ENCODE peak calls at places on chromosomes 12 and 14, in ten cellular contexts. H, B, G, M, C, T, Y, L, F and O are unnamed samples.

GRCh38 chr12:12365931-12366431 is 9.1 kb downstream of the BORCS5 start:
- DNase-seq in H (no peak), B (no peak), G (peak; percentile 36), M (peak; percentile 57), C (no peak), T (no peak), Y (no peak), L (no peak), F (no peak), O (no peak)

GRCh38 chr14:55372423-55372822 is 39.2 kb downstream of the ATG14 start:
- DNase-seq in H (no peak), B (no peak), G (no peak), M (no peak), C (no peak), T (no peak), Y (no peak), L (no peak), F (no peak), O (no peak)

GRCh38 chr12:52628111-52628507 is 9.8 kb upstream of the KRT73 start:
- DNase-seq in H (no peak), B (no peak), G (no peak), M (no peak), C (no peak), T (no peak), Y (no peak), L (no peak), F (no peak), O (no peak)

GRCh38 chr14:35333797-35334743 is 41.9 kb downstream of the PSMA6 start:
- DNase-seq in H (no peak), B (no peak), G (no peak), M (no peak), C (no peak), T (no peak), Y (no peak), L (no peak), F (peak; percentile 21), O (no peak)

GRCh38 chr12:24742378-24742777 is 206.5 kb downstream of the BCAT1 start:
- DNase-seq in H (no peak), B (no peak), G (peak; percentile 26), M (no peak), C (no peak), T (no peak), Y (no peak), L (peak; percentile 18), F (no peak), O (no peak)

GRCh38 chr14:39289523-39289922 is 55.8 kb downstream of the MIA2 start:
- DNase-seq in H (no peak), B (no peak), G (no peak), M (no peak), C (no peak), T (no peak), Y (no peak), L (no peak), F (no peak), O (no peak)

GRCh38 chr12:119288559-119288958 is 46.0 kb upstream of the CCDC60 start:
- DNase-seq in H (no peak), B (no peak), G (no peak), M (no peak), C (no peak), T (no peak), Y (no peak), L (no peak), F (no peak), O (no peak)

GRCh38 chr12:55058776-55059175 is 39.0 kb downstream of the NEUROD4 start:
- DNase-seq in H (no peak), B (no peak), G (no peak), M (no peak), C (no peak), T (no peak), Y (no peak), L (no peak), F (no peak), O (no peak)

GRCh38 chr12:112214064-112214463 is 88.7 kb downstream of the TRAFD1 start:
- DNase-seq in H (no peak), B (no peak), G (no peak), M (no peak), C (no peak), T (no peak), Y (no peak), L (no peak), F (no peak), O (no peak)

GRCh38 chr12:68334136-68334535 is 2.0 kb upstream of the MDM1 start:
- DNase-seq in H (no peak), B (no peak), G (no peak), M (peak; percentile 12), C (no peak), T (no peak), Y (peak; percentile 12), L (peak; percentile 25), F (no peak), O (no peak)

GRCh38 chr12:79373896-79374499 is 316.8 kb downstream of the PAWR start:
- DNase-seq in H (peak; percentile 55), B (no peak), G (no peak), M (peak; percentile 41), C (no peak), T (peak; percentile 13), Y (no peak), L (no peak), F (no peak), O (no peak)

GRCh38 chr14:54186821-54187365 is 209.9 kb upstream of the CDKN3 start:
- DNase-seq in H (no peak), B (no peak), G (no peak), M (no peak), C (no peak), T (no peak), Y (no peak), L (no peak), F (no peak), O (no peak)

GRCh38 chr12:128969480-128970055 is 116.3 kb downstream of the GLT1D1 start:
- DNase-seq in H (no peak), B (no peak), G (no peak), M (no peak), C (no peak), T (no peak), Y (peak; percentile 26), L (peak; percentile 11), F (no peak), O (no peak)

GRCh38 chr14:65354715-65355114 is 57.8 kb upstream of the FUT8 start:
- DNase-seq in H (no peak), B (no peak), G (no peak), M (peak; percentile 65), C (no peak), T (no peak), Y (no peak), L (no peak), F (no peak), O (no peak)

GRCh38 chr14:23602181-23603095 is 23.8 kb upstream of the JPH4 start:
- DNase-seq in H (no peak), B (no peak), G (no peak), M (no peak), C (no peak), T (no peak), Y (no peak), L (no peak), F (no peak), O (no peak)

GRCh38 chr12:12704593-12705230 is 8.7 kb upstream of the GPR19 start:
- DNase-seq in H (peak; percentile 96), B (no peak), G (peak; percentile 25), M (peak; percentile 92), C (no peak), T (peak; percentile 89), Y (peak; percentile 96), L (peak; percentile 50), F (no peak), O (no peak)